ENCODE peak calls at places on chromosomes 11 and 22, in six cellular contexts. L is SW480, S is hepatocyte, M is caudate nucleus, P is germinal center, Z is ACHN. D is an unnamed sample.

GRCh38 chr11:95888439-95888838 is 35.5 kb downstream of the MTMR2 start:
- DNase-seq in M (no peak), S (no peak), P (no peak), Z (no peak), L (no peak), D (no peak)

GRCh38 chr11:69339041-69339733 is 45.2 kb downstream of the MYEOV start:
- DNase-seq in L (no peak), P (no peak), Z (no peak), S (no peak), M (no peak), D (no peak)

GRCh38 chr11:93198221-93198650 is 445 bp upstream of the SLC36A4 start:
- DNase-seq in Z (peak), S (no peak), M (no peak), P (no peak), L (peak), D (no peak)

GRCh38 chr22:40635008-40635939 is 1.2 kb downstream of the MRTFA start:
- DNase-seq in S (no peak), M (peak), P (no peak), Z (no peak), L (no peak), D (no peak)

GRCh38 chr11:45285931-45286632 is at the start of gene SYT13:
- DNase-seq in Z (peak), P (no peak), L (no peak), M (no peak), S (peak), D (peak)

GRCh38 chr11:47532597-47533213 is 20.2 kb downstream of the CELF1 start:
- DNase-seq in L (no peak), M (peak), P (no peak), Z (no peak), S (no peak), D (no peak)

GRCh38 chr11:132123854-132124835 is 753.7 kb downstream of the NTM start:
- DNase-seq in P (peak), M (no peak), Z (no peak), L (no peak), S (no peak), D (no peak)

GRCh38 chr22:19085233-19086043 is 36.8 kb downstream of the DGCR2 start:
- DNase-seq in M (no peak), P (peak), S (peak), L (peak), Z (peak), D (no peak)

GRCh38 chr11:34215806-34216453 is 110.5 kb downstream of the NAT10 start:
- DNase-seq in S (no peak), P (no peak), Z (no peak), L (no peak), M (no peak), D (no peak)

GRCh38 chr11:17596310-17596669 is 49.2 kb downstream of the OTOG start:
- DNase-seq in P (no peak), L (no peak), S (no peak), Z (no peak), M (no peak), D (no peak)

GRCh38 chr22:35961480-35961902 is 67.1 kb downstream of the RBFOX2 start:
- DNase-seq in L (peak), M (peak), S (peak), P (no peak), Z (peak), D (peak)

GRCh38 chr22:29308791-29309262 is 2.4 kb downstream of the GAS2L1 start:
- DNase-seq in S (no peak), P (peak), M (no peak), L (peak), Z (no peak), D (no peak)

GRCh38 chr11:425301-425700 is 10.5 kb upstream of the SIGIRR start:
- DNase-seq in M (no peak), Z (no peak), P (no peak), L (no peak), S (no peak), D (no peak)

GRCh38 chr11:129282634-129283033 is 90.5 kb upstream of the ARHGAP32 start:
- DNase-seq in M (no peak), Z (no peak), S (no peak), P (no peak), L (peak), D (no peak)

GRCh38 chr11:19903620-19904069 is 191.0 kb downstream of the NAV2 start:
- DNase-seq in S (peak), Z (peak), M (peak), L (peak), P (peak), D (peak)

GRCh38 chr11:57699813-57700212 is 12.2 kb downstream of the MED19 start:
- DNase-seq in P (no peak), Z (no peak), S (no peak), M (no peak), L (no peak), D (no peak)

GRCh38 chr11:72609451-72609850 is 64.8 kb downstream of the PDE2A start:
- DNase-seq in Z (no peak), S (no peak), M (no peak), P (no peak), L (peak), D (no peak)

GRCh38 chr11:128894296-128894681 is 3.1 kb downstream of the KCNJ5 start:
- DNase-seq in M (no peak), L (no peak), Z (no peak), P (no peak), S (no peak), D (no peak)

GRCh38 chr22:45554040-45554406 is 51.3 kb downstream of the FBLN1 start:
- DNase-seq in P (no peak), Z (no peak), L (peak), M (no peak), S (no peak), D (no peak)

GRCh38 chr11:19827399-19828135 is 114.9 kb downstream of the NAV2 start:
- DNase-seq in P (no peak), M (no peak), S (no peak), L (no peak), Z (no peak), D (no peak)

GRCh38 chr11:33899383-33900037 is 7.6 kb upstream of the LMO2 start:
- DNase-seq in S (peak), P (no peak), M (no peak), Z (peak), L (peak), D (peak)

GRCh38 chr11:61679301-61679700 is 890 bp upstream of the DAGLA start:
- DNase-seq in M (peak), P (no peak), L (no peak), Z (no peak), S (peak), D (no peak)

GRCh38 chr11:71501071-71501985 is 25.7 kb upstream of the KRTAP5-7 start:
- DNase-seq in L (no peak), P (no peak), S (no peak), M (no peak), Z (no peak), D (no peak)

GRCh38 chr11:117055449-117055848 is 42.8 kb downstream of the SIK3 start:
- DNase-seq in P (no peak), S (no peak), Z (no peak), M (no peak), L (no peak), D (no peak)

GRCh38 chr11:455566-456147 is 5.6 kb downstream of the PTDSS2 start:
- DNase-seq in Z (no peak), P (no peak), M (no peak), S (no peak), L (no peak), D (no peak)

GRCh38 chr22:44129614-44129976 is 51.1 kb upstream of the PARVG start:
- DNase-seq in S (no peak), P (no peak), Z (no peak), L (peak), M (peak), D (no peak)

GRCh38 chr11:134069426-134069921 is 602 bp downstream of the JAM3 start:
- DNase-seq in Z (no peak), S (peak), M (no peak), P (no peak), L (no peak), D (peak)

GRCh38 chr11:6928916-6929315 is 2.7 kb downstream of the ZNF215 start:
- DNase-seq in P (no peak), S (no peak), L (no peak), Z (no peak), M (no peak), D (no peak)

GRCh38 chr11:22130462-22131053 is 62.3 kb upstream of the ANO5 start:
- DNase-seq in M (no peak), Z (peak), L (peak), P (no peak), S (peak), D (no peak)

GRCh38 chr11:45304111-45304991 is 18.2 kb upstream of the SYT13 start:
- DNase-seq in P (no peak), Z (no peak), S (no peak), L (no peak), M (no peak), D (no peak)

GRCh38 chr11:35344990-35345655 is 74.2 kb downstream of the SLC1A2 start:
- DNase-seq in M (no peak), P (no peak), L (no peak), S (peak), Z (no peak), D (no peak)